ENCODE peak calls at places on chromosomes 13 and 19, in seven cellular contexts. One of them, this sample, is unnamed.

GRCh38 chr19:49515767-49516166 is 3.3 kb downstream of the FCGRT start:
- DNase-seq in body of pancreas: peak
- DNase-seq in IMR-90: no peak
- DNase-seq in upper lobe of right lung: peak
- DNase-seq in fibroblast of the aortic adventitia: no peak
- DNase-seq in endodermal cell: no peak
- DNase-seq in uterus: no peak
- DNase-seq in this sample: no peak

GRCh38 chr19:38898788-38899446 is 501 bp downstream of the SIRT2 start:
- DNase-seq in fibroblast of the aortic adventitia: peak
- DNase-seq in IMR-90: peak
- DNase-seq in endodermal cell: no peak
- DNase-seq in uterus: peak
- DNase-seq in upper lobe of right lung: no peak
- DNase-seq in body of pancreas: no peak
- DNase-seq in this sample: peak

GRCh38 chr19:2337329-2337707 is 8.8 kb downstream of the SPPL2B start:
- DNase-seq in body of pancreas: peak
- DNase-seq in endodermal cell: peak
- DNase-seq in upper lobe of right lung: no peak
- DNase-seq in IMR-90: peak
- DNase-seq in fibroblast of the aortic adventitia: peak
- DNase-seq in uterus: peak
- DNase-seq in this sample: no peak

GRCh38 chr13:45627656-45628055 is 12.1 kb upstream of the ERICH6B start:
- DNase-seq in uterus: no peak
- DNase-seq in upper lobe of right lung: no peak
- DNase-seq in body of pancreas: no peak
- DNase-seq in fibroblast of the aortic adventitia: no peak
- DNase-seq in IMR-90: no peak
- DNase-seq in endodermal cell: no peak
- DNase-seq in this sample: no peak

GRCh38 chr19:16285769-16286564 is 38.7 kb upstream of the KLF2 start:
- DNase-seq in endodermal cell: no peak
- DNase-seq in IMR-90: no peak
- DNase-seq in body of pancreas: no peak
- DNase-seq in fibroblast of the aortic adventitia: no peak
- DNase-seq in upper lobe of right lung: no peak
- DNase-seq in uterus: peak
- DNase-seq in this sample: no peak

GRCh38 chr19:41918095-41918494 is 10.2 kb downstream of the ERFL start:
- DNase-seq in endodermal cell: no peak
- DNase-seq in upper lobe of right lung: no peak
- DNase-seq in body of pancreas: no peak
- DNase-seq in fibroblast of the aortic adventitia: no peak
- DNase-seq in IMR-90: no peak
- DNase-seq in uterus: no peak
- DNase-seq in this sample: no peak

GRCh38 chr19:11460207-11460606 is 20.6 kb downstream of the ELAVL3 start:
- DNase-seq in endodermal cell: peak
- DNase-seq in upper lobe of right lung: no peak
- DNase-seq in body of pancreas: no peak
- DNase-seq in IMR-90: no peak
- DNase-seq in fibroblast of the aortic adventitia: no peak
- DNase-seq in uterus: no peak
- DNase-seq in this sample: no peak

GRCh38 chr13:76425930-76426329 is 460.3 kb downstream of the KCTD12 start:
- DNase-seq in fibroblast of the aortic adventitia: peak
- DNase-seq in upper lobe of right lung: no peak
- DNase-seq in endodermal cell: no peak
- DNase-seq in IMR-90: peak
- DNase-seq in body of pancreas: peak
- DNase-seq in uterus: no peak
- DNase-seq in this sample: no peak

GRCh38 chr19:2249010-2249866 is at the start of gene AMH:
- DNase-seq in body of pancreas: no peak
- DNase-seq in endodermal cell: peak
- DNase-seq in IMR-90: no peak
- DNase-seq in uterus: no peak
- DNase-seq in upper lobe of right lung: no peak
- DNase-seq in fibroblast of the aortic adventitia: no peak
- DNase-seq in this sample: no peak

GRCh38 chr19:4101496-4101770 is 22.5 kb downstream of the MAP2K2 start:
- DNase-seq in fibroblast of the aortic adventitia: no peak
- DNase-seq in uterus: no peak
- DNase-seq in upper lobe of right lung: no peak
- DNase-seq in IMR-90: no peak
- DNase-seq in endodermal cell: no peak
- DNase-seq in body of pancreas: no peak
- DNase-seq in this sample: no peak

DNA sequence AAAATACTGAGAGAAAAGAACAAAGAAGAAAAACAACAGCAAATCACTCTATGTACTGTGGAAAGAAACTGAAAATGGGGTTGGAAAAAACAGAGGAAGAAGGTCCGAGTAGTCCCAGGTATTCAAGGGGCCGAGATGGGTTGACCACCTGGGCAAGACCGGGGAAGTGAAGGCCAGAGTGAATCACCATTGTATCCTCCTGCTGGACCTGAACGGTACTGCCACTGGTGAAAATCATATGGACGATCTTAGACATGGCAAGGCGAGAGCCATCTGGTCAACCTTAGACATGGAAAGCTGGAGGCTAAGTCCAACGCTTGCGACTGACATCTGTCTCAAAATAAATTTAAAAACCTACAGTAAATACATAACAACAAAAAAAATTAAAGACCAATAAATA is 44.4 kb upstream of the ZNF91 start:
- DNase-seq in uterus: no peak
- DNase-seq in fibroblast of the aortic adventitia: no peak
- DNase-seq in upper lobe of right lung: no peak
- DNase-seq in body of pancreas: no peak
- DNase-seq in endodermal cell: peak
- DNase-seq in IMR-90: no peak
- DNase-seq in this sample: no peak
- TF ChIP-seq CTCF in uterus: no peak
- TF ChIP-seq CTCF in fibroblast of the aortic adventitia: peak
- TF ChIP-seq CTCF in upper lobe of right lung: no peak
- TF ChIP-seq CTCF in body of pancreas: no peak
- TF ChIP-seq CTCF in endodermal cell: peak
- TF ChIP-seq CTCF in IMR-90: no peak
- TF ChIP-seq CTCF in this sample: peak

GRCh38 chr13:27034678-27035111 is 136.9 kb downstream of the USP12 start:
- DNase-seq in upper lobe of right lung: no peak
- DNase-seq in body of pancreas: no peak
- DNase-seq in IMR-90: no peak
- DNase-seq in endodermal cell: peak
- DNase-seq in fibroblast of the aortic adventitia: no peak
- DNase-seq in uterus: no peak
- DNase-seq in this sample: no peak
- H3K4me3 ChIP-seq in upper lobe of right lung: peak
- H3K4me3 ChIP-seq in body of pancreas: no peak
- H3K4me3 ChIP-seq in IMR-90: no peak
- H3K4me3 ChIP-seq in endodermal cell: peak
- H3K4me3 ChIP-seq in fibroblast of the aortic adventitia: no peak
- H3K4me3 ChIP-seq in uterus: no peak
- H3K4me3 ChIP-seq in this sample: no peak

DNA sequence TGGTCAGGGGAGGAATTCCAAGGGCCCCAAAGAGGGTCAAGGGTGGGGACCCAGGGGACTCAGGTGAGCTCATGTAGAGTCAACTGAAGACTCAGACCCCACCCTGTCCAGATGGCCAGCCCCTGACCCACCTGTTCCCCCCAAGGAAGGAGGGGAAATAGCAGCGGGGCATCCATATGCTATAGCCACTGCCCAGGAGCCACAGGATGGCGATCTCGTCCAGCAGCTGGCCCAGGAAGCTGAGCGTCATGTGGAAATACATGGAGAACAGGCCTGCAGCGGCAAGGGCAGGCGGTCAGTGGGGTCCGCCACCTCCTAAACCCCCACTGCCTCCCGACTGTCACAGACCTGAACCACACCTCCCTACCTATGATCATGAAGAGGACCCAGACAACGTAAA is 21.4 kb downstream of the ACER1 start:
- DNase-seq in fibroblast of the aortic adventitia: no peak
- DNase-seq in uterus: no peak
- DNase-seq in upper lobe of right lung: no peak
- DNase-seq in IMR-90: no peak
- DNase-seq in body of pancreas: no peak
- DNase-seq in endodermal cell: peak
- DNase-seq in this sample: no peak
- TF ChIP-seq CTCF in fibroblast of the aortic adventitia: no peak
- TF ChIP-seq CTCF in uterus: no peak
- TF ChIP-seq CTCF in upper lobe of right lung: no peak
- TF ChIP-seq CTCF in IMR-90: no peak
- TF ChIP-seq CTCF in body of pancreas: no peak
- TF ChIP-seq CTCF in endodermal cell: peak
- TF ChIP-seq CTCF in this sample: no peak

DNA sequence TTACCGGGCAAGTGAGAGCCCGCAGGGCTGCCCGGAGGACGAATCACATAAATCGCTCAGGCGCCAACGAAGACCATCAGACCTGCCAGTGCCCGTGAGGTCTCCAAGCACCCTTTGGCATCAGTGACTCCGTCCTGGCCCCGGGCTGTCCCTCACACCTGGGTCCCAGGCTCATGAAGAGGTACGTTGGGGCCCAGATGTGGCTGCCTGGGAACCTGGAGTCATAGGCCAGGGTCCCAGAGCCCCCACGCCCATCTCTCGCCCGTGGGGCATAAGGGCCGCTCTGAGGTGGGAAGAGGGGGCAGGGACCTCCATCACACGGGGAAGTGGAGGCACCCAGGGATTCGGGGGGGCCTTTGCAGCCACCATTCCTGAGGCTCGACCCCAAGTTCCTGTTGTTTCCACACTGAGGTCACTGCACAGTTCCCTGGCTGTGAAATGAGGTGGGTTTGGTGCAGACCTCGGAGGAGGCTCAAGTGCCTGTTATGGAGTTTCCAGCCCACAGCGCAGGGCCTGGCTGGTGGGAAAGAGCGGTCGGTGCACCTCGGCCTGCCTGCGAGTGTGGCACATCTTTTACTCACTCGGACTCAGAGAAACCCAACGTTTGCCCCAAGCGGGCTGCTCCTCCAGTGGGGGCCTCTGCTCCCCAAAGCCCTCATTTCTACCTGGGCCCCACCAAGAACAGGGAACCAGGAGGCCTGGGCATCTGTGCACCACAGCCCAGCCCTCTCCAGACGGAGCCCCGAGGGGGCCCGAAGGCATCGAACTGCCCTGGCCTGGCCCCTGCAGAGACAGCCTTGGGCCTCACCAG is 35.9 kb upstream of the C13orf46 start:
- DNase-seq in IMR-90: no peak
- DNase-seq in body of pancreas: no peak
- DNase-seq in fibroblast of the aortic adventitia: no peak
- DNase-seq in endodermal cell: no peak
- DNase-seq in upper lobe of right lung: no peak
- DNase-seq in uterus: no peak
- DNase-seq in this sample: no peak
- H3K4me3 ChIP-seq in IMR-90: no peak
- H3K4me3 ChIP-seq in body of pancreas: no peak
- H3K4me3 ChIP-seq in fibroblast of the aortic adventitia: no peak
- H3K4me3 ChIP-seq in endodermal cell: no peak
- H3K4me3 ChIP-seq in upper lobe of right lung: no peak
- H3K4me3 ChIP-seq in uterus: no peak
- H3K4me3 ChIP-seq in this sample: no peak

GRCh38 chr19:45092747-45093678 is at the start of gene PPP1R37:
- DNase-seq in body of pancreas: peak
- DNase-seq in endodermal cell: peak
- DNase-seq in upper lobe of right lung: peak
- DNase-seq in fibroblast of the aortic adventitia: peak
- DNase-seq in uterus: peak
- DNase-seq in IMR-90: peak
- DNase-seq in this sample: peak
- TF ChIP-seq CTCF in body of pancreas: peak
- TF ChIP-seq CTCF in endodermal cell: peak
- TF ChIP-seq CTCF in upper lobe of right lung: peak
- TF ChIP-seq CTCF in fibroblast of the aortic adventitia: peak
- TF ChIP-seq CTCF in uterus: peak
- TF ChIP-seq CTCF in IMR-90: peak
- TF ChIP-seq CTCF in this sample: peak

This sample was measured in GM12865.